ENCODE peak calls at places on chromosomes 5 and 9, in five cellular contexts. C is CD4-positive, CD25-positive, alpha-beta regulatory T cell; N is aorta; Q is stimulated activated CD4-positive, alpha-beta T cell treated with anti-CD3 and anti-CD28 coated beads, Interleukin-4, amount 100 ng/mL, for 4 hours; Z is adrenal gland. A is an unnamed sample.

GRCh38 chr5:56269216-56269927 is 36.2 kb upstream of the ANKRD55 start:
- DNase-seq in Z (peak), N (no peak), C (peak), Q (no peak), A (peak)

GRCh38 chr5:4442221-4442620 is 697.9 kb upstream of the ADAMTS16 start:
- DNase-seq in Q (no peak), Z (no peak), N (no peak), C (no peak), A (no peak)

GRCh38 chr5:158212915-158213314 is 354.0 kb upstream of the CLINT1 start:
- DNase-seq in Z (peak), Q (no peak), C (no peak), N (no peak), A (no peak)

GRCh38 chr5:51109786-51110410 is 273.4 kb upstream of the ISL1 start:
- DNase-seq in N (no peak), C (no peak), Z (no peak), Q (no peak), A (peak)

GRCh38 chr5:54443264-54443663 is 12.2 kb upstream of the HSPB3 start:
- DNase-seq in C (peak), Z (peak), Q (no peak), N (no peak), A (no peak)

GRCh38 chr9:16505159-16505558 is 365.3 kb downstream of the BNC2 start:
- DNase-seq in Q (no peak), Z (no peak), N (no peak), C (no peak), A (peak)

GRCh38 chr9:124260769-124261603 is 3.2 kb downstream of the NEK6 start:
- DNase-seq in N (no peak), C (no peak), Z (peak), Q (no peak), A (no peak)

GRCh38 chr9:13427587-13427986 is 148.1 kb upstream of the MPDZ start:
- DNase-seq in Q (no peak), Z (no peak), C (peak), N (no peak), A (no peak)

GRCh38 chr9:136011703-136012496 is 50.7 kb upstream of the UBAC1 start:
- DNase-seq in Q (no peak), C (no peak), Z (peak), N (peak), A (peak)

GRCh38 chr9:114718801-114719221 is 36.8 kb upstream of the TEX48 start:
- DNase-seq in N (no peak), Q (peak), C (peak), Z (no peak), A (no peak)

GRCh38 chr9:126916909-126917308 is 2.3 kb downstream of the RALGPS1 start:
- DNase-seq in Z (no peak), N (no peak), C (peak), Q (no peak), A (no peak)

GRCh38 chr5:172696171-172696849 is 55.2 kb downstream of the NEURL1B start:
- DNase-seq in N (peak), Z (no peak), Q (no peak), C (no peak), A (no peak)

GRCh38 chr5:375336-375920 is 53.9 kb downstream of the AHRR start:
- DNase-seq in C (no peak), Q (no peak), Z (no peak), N (peak), A (no peak)

GRCh38 chr5:82388186-82388585 is 110.0 kb upstream of the RPS23 start:
- DNase-seq in N (no peak), Z (peak), Q (no peak), C (no peak), A (no peak)

GRCh38 chr5:179250561-179251225 is 94.6 kb downstream of the ADAMTS2 start:
- DNase-seq in Q (no peak), Z (no peak), C (no peak), N (no peak), A (no peak)

GRCh38 chr9:137053944-137054931 is at the start of gene ENTPD2:
- DNase-seq in N (no peak), Q (peak), Z (no peak), C (peak), A (peak)

GRCh38 chr5:53059281-53059680 is 50.3 kb downstream of the MOCS2 start:
- DNase-seq in Z (no peak), Q (no peak), N (no peak), C (no peak), A (no peak)

GRCh38 chr5:2223303-2223702 is 340.6 kb upstream of the IRX4 start:
- DNase-seq in Q (no peak), Z (no peak), C (no peak), N (no peak), A (no peak)

GRCh38 chr5:143986567-143987242 is 174.7 kb downstream of the HMHB1 start:
- DNase-seq in Z (no peak), Q (no peak), C (no peak), N (no peak), A (no peak)